ENCODE peak calls at places on chromosomes 5 and 9, in four cellular contexts. D is choroid plexus epithelial cell, A is upper lobe of left lung, G is pancreas. I is an unnamed sample.

GRCh38 chr5:132465095-132465707 is 25.4 kb downstream of the IRF1 start:
- DNase-seq in A (no peak), D (no peak), G (no peak), I (no peak)

GRCh38 chr5:136726506-136726905 is 361.2 kb upstream of the TRPC7 start:
- DNase-seq in G (no peak), A (no peak), D (no peak), I (no peak)

GRCh38 chr5:618450-618849 is 6.3 kb downstream of the CEP72 start:
- DNase-seq in G (no peak), A (no peak), D (no peak), I (no peak)

GRCh38 chr9:79257215-79257614 is 314.6 kb upstream of the TLE4 start:
- DNase-seq in A (no peak), D (no peak), G (no peak), I (no peak)

GRCh38 chr5:82595083-82595482 is 316.9 kb upstream of the RPS23 start:
- DNase-seq in D (no peak), A (no peak), G (peak; percentile 26), I (no peak)

GRCh38 chr5:164336906-164337305 is 831.5 kb downstream of the MAT2B start:
- DNase-seq in D (peak; percentile 72), G (no peak), A (no peak), I (peak; percentile 6)

GRCh38 chr5:17440766-17441165 is 57.3 kb upstream of the TAF11L2 start:
- DNase-seq in A (no peak), D (peak; percentile 25), G (no peak), I (no peak)

GRCh38 chr5:165321912-165322311 is 1816.5 kb downstream of the MAT2B start:
- DNase-seq in G (no peak), A (no peak), D (peak; percentile 64), I (no peak)

GRCh38 chr9:29044959-29045358 is 1471.7 kb upstream of the C9orf72 start:
- DNase-seq in A (no peak), G (no peak), D (peak; percentile 70), I (no peak)

GRCh38 chr9:132125944-132126720 is 35.7 kb upstream of the NTNG2 start:
- DNase-seq in D (no peak), A (no peak), G (no peak), I (no peak)

GRCh38 chr5:178516836-178517235 is 73.4 kb downstream of the COL23A1 start:
- DNase-seq in D (no peak), G (no peak), A (no peak), I (no peak)

GRCh38 chr5:161098516-161098915 is 246.5 kb upstream of the ATP10B start:
- DNase-seq in A (no peak), G (no peak), D (no peak), I (no peak)

GRCh38 chr5:113244966-113245365 is 189.8 kb downstream of the TSSK1B start:
- DNase-seq in D (no peak), A (no peak), G (no peak), I (no peak)

GRCh38 chr5:178690208-178690607 is 40.3 kb downstream of the ZNF354A start:
- DNase-seq in A (no peak), G (no peak), D (peak; percentile 47), I (peak; percentile 69)

GRCh38 chr9:129317179-129318011 is 139.3 kb upstream of the IER5L start:
- DNase-seq in G (no peak), A (no peak), D (peak; percentile 75), I (peak; percentile 51)

GRCh38 chr9:31839273-31839672 is 545.2 kb upstream of the ACO1 start:
- DNase-seq in A (no peak), D (peak; percentile 45), G (no peak), I (no peak)

GRCh38 chr5:149820536-149821503 is 90.7 kb downstream of the PPARGC1B start:
- DNase-seq in A (no peak), D (no peak), G (no peak), I (no peak)

DNA sequence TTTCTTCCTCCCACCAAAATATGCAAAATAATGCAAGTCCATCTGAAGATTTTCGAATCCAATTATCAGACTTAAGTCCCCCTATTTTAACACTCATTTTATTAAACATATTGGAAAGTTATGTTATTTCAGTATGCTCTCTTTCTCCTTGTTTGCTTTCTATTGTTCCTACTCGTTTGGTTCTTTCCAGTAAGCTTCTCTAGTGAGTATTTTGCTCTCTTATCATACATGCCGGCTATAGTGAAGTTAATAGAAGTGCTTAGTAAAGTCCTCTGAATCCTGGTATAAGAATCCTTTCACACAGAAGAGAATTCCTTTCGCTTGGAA is 496 bp downstream of the ALDH1A1 start:
- DNase-seq in A (no peak), G (no peak), D (no peak), I (no peak)
- H3K4me3 ChIP-seq in A (peak overlapping the region; percentile 30), G (peak overlapping the region; percentile 34), D (no peak overlapping the region), I (no peak overlapping the region)

DNA sequence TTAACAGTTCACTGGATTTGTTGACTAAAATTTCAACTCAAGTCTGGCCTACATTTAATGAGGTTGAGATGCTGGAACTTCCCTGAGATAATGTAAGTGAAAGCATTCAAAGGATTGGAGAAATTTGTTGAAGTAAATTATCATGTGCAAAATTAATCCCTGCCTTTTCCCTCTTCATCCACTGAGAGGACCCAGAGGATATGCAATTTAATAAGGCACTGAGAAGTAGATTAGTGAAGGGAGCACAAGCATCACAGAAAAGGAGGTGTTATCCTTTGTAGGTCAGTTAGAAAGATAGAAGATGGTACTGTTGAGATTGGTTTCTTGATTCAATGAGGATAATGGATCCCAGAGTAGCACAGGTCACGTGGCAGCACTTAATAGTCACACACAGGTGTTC is 42.6 kb upstream of the ANKRD31 start:
- DNase-seq in A (no peak), G (no peak), D (peak; percentile 16), I (no peak)
- TF ChIP-seq CTCF in A (no peak), G (no peak), D (peak; percentile 23), I (no peak)

GRCh38 chr5:76953551-76954382 is 922 bp downstream of the CRHBP start:
- DNase-seq in G (no peak), D (peak; percentile 36), A (peak; percentile 83), I (no peak)
- H3K4me3 ChIP-seq in G (no peak overlapping the region), D (peak overlapping the region; percentile 50), A (no peak overlapping the region), I (peak overlapping the region; percentile 63)

GRCh38 chr5:176360894-176361436 is 599 bp downstream of the KIAA1191 start:
- DNase-seq in D (peak; percentile 20), A (no peak), G (no peak), I (peak; percentile 11)
- TF ChIP-seq CTCF in D (no peak), A (no peak), G (no peak), I (no peak)

GRCh38 chr9:104279535-104280215 is 185.6 kb downstream of the SMC2 start:
- DNase-seq in D (peak; percentile 57), A (no peak), G (no peak), I (no peak)
- H3K4me3 ChIP-seq in D (no peak overlapping the region), A (no peak overlapping the region), G (no peak overlapping the region), I (no peak overlapping the region)

GRCh38 chr5:110054240-110054639 is 364.5 kb downstream of the MAN2A1 start:
- DNase-seq in D (peak; percentile 97), A (no peak), G (no peak), I (peak; percentile 81)
- TF ChIP-seq CTCF in D (peak; percentile 76), A (no peak), G (no peak), I (peak; percentile 76)

DNA sequence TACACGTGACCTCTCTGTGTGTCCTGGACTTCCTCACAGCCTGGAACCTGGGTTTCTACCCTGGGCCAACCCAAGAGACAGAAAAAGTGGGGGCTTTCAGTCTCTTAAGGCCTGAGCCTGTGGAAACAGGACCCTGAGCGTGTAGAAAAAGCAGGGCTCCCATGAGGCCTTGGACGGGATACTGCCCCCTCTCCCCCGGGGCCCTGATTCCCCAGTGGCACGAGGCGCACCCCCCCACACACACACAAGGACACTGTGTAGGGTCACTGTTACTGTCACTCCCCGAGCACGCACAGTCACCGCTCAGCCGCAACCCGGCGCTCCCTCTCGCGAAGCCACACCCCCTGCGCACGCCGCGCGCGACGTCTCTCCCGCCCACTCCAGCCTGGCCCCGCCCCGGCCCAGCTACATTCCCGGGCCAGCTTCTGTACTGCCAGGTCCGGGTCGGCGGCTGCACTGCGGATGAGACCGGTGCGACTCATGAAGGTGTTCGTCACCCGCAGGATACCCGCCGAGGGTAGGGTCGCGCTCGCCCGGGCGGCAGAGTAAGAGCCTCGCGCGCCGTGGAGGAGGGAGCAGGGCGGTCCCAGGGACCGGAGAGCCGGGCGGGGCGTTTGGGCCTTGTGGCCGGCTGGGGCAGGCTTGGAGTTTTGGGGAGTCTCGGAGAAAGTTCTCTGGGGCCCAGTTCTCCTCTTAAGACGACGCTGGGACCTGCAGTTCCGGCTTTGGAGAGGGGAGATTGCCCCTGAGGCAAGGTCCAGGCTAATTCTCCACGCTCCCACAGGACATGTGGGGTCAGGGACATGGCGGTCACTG is at the start of gene GRHPR:
- DNase-seq in A (peak; percentile 99), G (peak; percentile 90), D (peak; percentile 65), I (peak; percentile 53)
- H3K4me3 ChIP-seq in A (peak within 1 kb of the TSS; percentile 53), G (peak within 1 kb of the TSS; percentile 91), D (peak within 1 kb of the TSS; percentile 89), I (peak within 1 kb of the TSS; percentile 83)

DNA sequence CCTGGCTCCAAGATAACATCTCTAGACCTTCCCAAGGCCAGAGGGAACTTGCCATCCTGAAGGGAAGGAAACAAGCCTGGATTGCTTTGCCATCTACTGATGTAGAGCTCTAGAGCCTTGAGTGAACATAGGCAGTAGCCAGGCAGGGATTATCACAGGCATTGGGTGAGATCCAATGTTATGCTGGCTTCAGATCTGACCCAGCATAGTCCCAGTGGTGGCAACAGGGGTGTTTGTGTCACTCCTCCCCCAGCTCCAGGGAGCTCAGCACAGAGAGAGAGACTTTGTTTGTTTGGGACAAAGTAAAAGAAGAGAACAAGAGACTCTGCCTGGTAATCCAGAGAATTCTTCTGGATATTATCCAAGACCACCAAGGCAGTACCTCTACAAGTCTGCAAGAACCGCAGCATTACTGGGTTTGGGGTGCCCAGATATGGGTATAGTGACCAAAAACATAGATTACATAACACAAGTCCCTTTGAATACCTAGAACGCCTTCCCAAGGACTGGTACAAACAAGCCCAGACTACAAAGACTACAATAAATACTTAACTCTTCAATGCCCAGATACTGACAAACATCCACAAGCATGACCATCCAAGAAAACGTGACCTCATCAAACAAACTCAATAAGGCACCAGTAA is 137.6 kb upstream of the DAPK1 start:
- DNase-seq in A (no peak), D (no peak), G (peak; percentile 59), I (no peak)
- TF ChIP-seq CTCF in A (no peak), D (no peak), G (no peak), I (no peak)

GRCh38 chr5:173321886-173322285 is 6.3 kb downstream of the STC2 start:
- DNase-seq in A (no peak), G (no peak), D (peak; percentile 54), I (no peak)

GRCh38 chr5:173324115-173325001 is 3.9 kb downstream of the STC2 start:
- DNase-seq in D (peak; percentile 55), A (peak; percentile 89), G (peak; percentile 96), I (no peak)

GRCh38 chr5:173325091-173325698 is 3.0 kb downstream of the STC2 start:
- DNase-seq in A (no peak), G (no peak), D (no peak), I (no peak)

GRCh38 chr5:173323121-173323798 is 5.0 kb downstream of the STC2 start:
- DNase-seq in D (no peak), A (no peak), G (no peak), I (no peak)

GRCh38 chr5:173323799-173324114 is 4.5 kb downstream of the STC2 start:
- DNase-seq in A (no peak), D (no peak), G (no peak), I (no peak)
- H3K4me3 ChIP-seq in A (no peak overlapping the region), D (no peak overlapping the region), G (no peak overlapping the region), I (no peak overlapping the region)